ENCODE peak calls at places on chromosomes 16 and 17, in six cellular contexts. Y, T, A, Z, Q and I are unnamed samples.

GRCh38 chr17:21283482-21284318 is 811 bp upstream of the MAP2K3 start:
- DNase-seq in A (no peak), Y (peak), Z (no peak), Q (peak), T (no peak), I (no peak)

GRCh38 chr17:48624544-48625501 is 1.3 kb downstream of the HOXB9 start:
- DNase-seq in T (no peak), A (no peak), Y (no peak), Z (no peak), Q (no peak), I (no peak)

GRCh38 chr17:28227278-28228108 is 91.5 kb upstream of the TMEM97 start:
- DNase-seq in Y (peak), Q (no peak), A (peak), T (peak), Z (no peak), I (peak)

GRCh38 chr16:56609463-56609921 is 1.1 kb downstream of the MT2A start:
- DNase-seq in A (peak), T (peak), Q (peak), Y (peak), Z (peak), I (no peak)

GRCh38 chr16:87271256-87271655 is 45.9 kb downstream of the C16orf95 start:
- DNase-seq in A (no peak), T (no peak), Y (no peak), Q (no peak), Z (no peak), I (no peak)

GRCh38 chr16:16045311-16045710 is 95.9 kb downstream of the ABCC1 start:
- DNase-seq in Z (no peak), T (no peak), Y (no peak), Q (no peak), A (no peak), I (peak)

GRCh38 chr17:65554568-65555223 is 6.8 kb downstream of the AXIN2 start:
- DNase-seq in Q (peak), Y (no peak), A (peak), Z (peak), T (no peak), I (no peak)

GRCh38 chr16:30691907-30692306 is 7.1 kb upstream of the SRCAP start:
- DNase-seq in Z (no peak), A (no peak), Y (no peak), T (no peak), Q (no peak), I (no peak)

GRCh38 chr17:65278050-65278819 is 141.1 kb downstream of the RGS9 start:
- DNase-seq in A (peak), Y (peak), Q (peak), Z (no peak), T (peak), I (no peak)

GRCh38 chr17:68048996-68049395 is 13.5 kb downstream of the KPNA2 start:
- DNase-seq in Z (no peak), Q (no peak), A (no peak), T (no peak), Y (no peak), I (no peak)

GRCh38 chr16:89602273-89602951 is 11.0 kb upstream of the DPEP1 start:
- DNase-seq in Z (no peak), Q (peak), T (no peak), A (no peak), Y (no peak), I (peak)

GRCh38 chr17:82887255-82888164 is 47.7 kb upstream of the ZNF750 start:
- DNase-seq in Z (no peak), T (no peak), A (no peak), Q (peak), Y (peak), I (no peak)

GRCh38 chr17:10316986-10317834 is 55.6 kb downstream of the MYH13 start:
- DNase-seq in Z (peak), Y (peak), Q (peak), T (peak), A (peak), I (no peak)

GRCh38 chr17:80274317-80274716 is 13.7 kb downstream of the RNF213 start:
- DNase-seq in A (no peak), Y (no peak), Q (no peak), Z (no peak), T (no peak), I (no peak)

GRCh38 chr17:80270104-80270503 is 9.5 kb downstream of the RNF213 start:
- DNase-seq in A (no peak), Q (no peak), T (no peak), Z (no peak), Y (no peak), I (no peak)

GRCh38 chr17:80274871-80275449 is 14.3 kb downstream of the RNF213 start:
- DNase-seq in A (no peak), Q (no peak), Y (no peak), Z (no peak), T (no peak), I (no peak)

GRCh38 chr17:80270836-80271235 is 10.2 kb downstream of the RNF213 start:
- DNase-seq in Y (no peak), Z (no peak), T (no peak), A (no peak), Q (no peak), I (no peak)

DNA sequence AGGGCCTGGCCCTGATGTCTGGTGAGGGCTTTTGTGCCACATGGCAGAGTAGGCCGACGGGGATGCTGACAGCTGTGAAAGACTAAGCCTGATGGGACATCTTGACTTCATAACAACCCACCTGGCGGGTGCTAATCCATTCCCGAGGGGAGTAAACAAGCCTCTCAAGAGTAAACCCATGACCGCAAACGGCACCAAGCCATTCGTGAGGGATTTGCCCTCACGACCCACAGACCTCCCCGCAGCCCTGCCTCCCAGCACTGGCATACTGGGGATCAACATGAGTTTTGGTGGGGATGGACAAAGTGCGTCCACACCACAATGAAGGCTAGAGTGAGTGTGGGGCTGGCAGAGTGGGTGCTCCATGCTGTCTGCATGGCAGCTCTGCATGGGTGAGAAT is 11.7 kb downstream of the RNF213 start:
- DNase-seq in Y (no peak), A (no peak), T (no peak), Z (no peak), Q (no peak), I (no peak)
- H3K27ac ChIP-seq in Y (no peak), A (no peak), T (no peak), Z (no peak), Q (no peak), I (no peak)

DNA sequence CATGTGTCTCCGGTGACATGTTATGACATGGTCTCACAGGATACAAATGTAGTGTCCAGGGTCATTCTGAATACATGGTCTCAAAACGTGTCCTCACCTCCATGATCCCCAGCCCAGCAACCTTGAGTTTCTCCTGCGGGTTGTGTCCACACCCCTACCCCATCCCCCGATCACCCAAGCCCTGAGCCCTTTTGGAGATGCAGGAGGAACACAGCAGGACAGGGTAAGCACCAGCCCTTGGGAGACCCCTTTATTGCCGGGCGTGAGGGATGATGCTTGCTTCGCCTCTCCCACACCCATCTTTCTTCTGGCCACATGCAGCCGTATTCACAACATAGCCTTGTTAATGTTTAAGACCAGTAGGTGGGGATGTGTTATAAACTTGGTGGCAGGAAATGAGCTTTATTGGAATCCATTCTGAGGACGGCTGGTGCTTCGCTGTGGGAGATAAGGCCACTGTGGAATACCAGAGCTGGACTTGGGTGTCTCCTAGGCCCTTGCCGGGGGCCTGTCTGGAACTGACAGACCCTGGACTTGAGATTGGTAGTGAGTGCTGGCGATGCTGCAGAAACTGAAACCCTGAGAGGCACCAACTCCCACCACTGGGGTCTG is 5.5 kb downstream of the TMEM132E start:
- DNase-seq in Q (peak), A (no peak), Z (no peak), T (no peak), Y (no peak), I (no peak)
- H3K27ac ChIP-seq in Q (no peak), A (no peak), Z (no peak), T (no peak), Y (no peak), I (no peak)

GRCh38 chr16:54244061-54244886 is 42.3 kb downstream of the IRX3 start:
- DNase-seq in Q (no peak), Y (no peak), A (no peak), T (no peak), Z (no peak), I (no peak)

GRCh38 chr16:54241525-54241924 is 45.1 kb downstream of the IRX3 start:
- DNase-seq in T (no peak), Z (no peak), Q (no peak), Y (no peak), A (no peak), I (no peak)

GRCh38 chr16:54240180-54241125 is 46.1 kb downstream of the IRX3 start:
- DNase-seq in Q (no peak), A (no peak), T (no peak), Z (no peak), Y (no peak), I (no peak)

GRCh38 chr16:54239441-54239840 is 47.1 kb downstream of the IRX3 start:
- DNase-seq in Q (no peak), A (no peak), Y (no peak), T (no peak), Z (peak), I (no peak)

GRCh38 chr16:54242199-54242598 is 44.4 kb downstream of the IRX3 start:
- DNase-seq in Q (no peak), Z (no peak), A (no peak), Y (no peak), T (no peak), I (no peak)
- H3K27ac ChIP-seq in Q (no peak), Z (no peak), A (no peak), Y (no peak), T (no peak), I (no peak)

GRCh38 chr16:54654429-54654828 is 276.2 kb upstream of the IRX5 start:
- DNase-seq in Y (no peak), Q (no peak), A (no peak), T (no peak), Z (no peak), I (no peak)
- H3K27ac ChIP-seq in Y (no peak), Q (no peak), A (no peak), T (peak), Z (no peak), I (no peak)

DNA sequence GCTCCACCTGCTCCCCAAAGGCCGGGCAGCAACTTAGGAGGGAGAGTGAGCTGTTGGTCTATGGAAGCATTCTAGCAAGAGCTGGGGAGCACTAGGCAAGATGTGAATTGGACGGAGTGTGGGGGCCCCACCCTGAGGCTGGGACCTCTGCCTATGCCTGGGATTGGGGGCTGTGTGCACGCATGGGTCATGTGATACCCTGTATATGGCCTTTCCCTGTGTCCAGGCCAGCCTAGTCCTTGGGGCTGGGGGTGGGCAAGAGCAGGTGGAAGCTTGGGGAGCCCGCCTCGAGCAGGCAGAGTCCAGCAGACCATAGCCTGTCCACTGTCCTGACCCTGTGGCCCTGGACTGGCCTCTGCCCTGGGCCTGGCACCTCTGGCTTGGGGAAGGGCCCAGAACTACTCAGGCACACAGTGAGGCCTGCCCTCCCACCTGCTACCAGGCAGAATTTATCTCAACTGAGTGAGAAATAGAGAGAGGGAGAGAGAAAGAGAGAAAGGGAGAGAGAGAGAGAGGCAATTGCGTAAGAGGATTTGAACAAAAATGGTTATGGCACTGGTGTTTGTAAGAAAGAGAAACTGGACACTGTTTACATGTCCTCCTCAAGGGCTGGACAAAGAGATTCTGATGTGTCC is 19.1 kb downstream of the PDP2 start:
- DNase-seq in T (no peak), A (no peak), Z (peak), Q (peak), Y (no peak), I (no peak)
- H3K27ac ChIP-seq in T (peak), A (peak), Z (peak), Q (peak), Y (no peak), I (peak)